ENCODE peak calls at places on chromosome 11, in nine cellular contexts. W is COR-L47; A is cardiac muscle cell; D is NCI-H1930; O is fibroblast of the conjunctiva; B is ELF-1; M is GM23248; N is NCI-H69; T is stimulated activated CD4-positive, alpha-beta T cell treated with anti-CD3 and anti-CD28 coated beads, TNF-alpha, amount 100 ng/mL, for 4 hours. G is an unnamed sample.

GRCh38 chr11:121293276-121293569 is 652 bp downstream of the SC5D start:
- DNase-seq in O (no peak), T (no peak), W (no peak), N (peak; percentile 69), M (peak; percentile 67), D (no peak), B (no peak), A (no peak), G (no peak)

GRCh38 chr11:11057472-11057854 is 199.6 kb upstream of the ZBED5 start:
- DNase-seq in B (no peak), D (no peak), N (no peak), W (no peak), M (peak; percentile 50), O (no peak), T (no peak), A (no peak), G (no peak)

GRCh38 chr11:66081505-66081904 is 11.4 kb downstream of the PACS1 start:
- DNase-seq in T (no peak), O (no peak), D (no peak), A (no peak), W (peak; percentile 18), M (peak; percentile 29), B (no peak), N (peak; percentile 59), G (peak; percentile 16)

GRCh38 chr11:83272627-83273026 is 13.5 kb downstream of the CCDC90B start:
- DNase-seq in D (no peak), O (no peak), W (no peak), N (no peak), A (no peak), T (no peak), M (peak; percentile 89), B (no peak), G (no peak)

GRCh38 chr11:70019576-70020011 is 58.5 kb upstream of the ANO1 start:
- DNase-seq in M (peak; percentile 83), A (no peak), D (no peak), N (no peak), T (no peak), O (no peak), W (no peak), B (no peak), G (no peak)

GRCh38 chr11:125141686-125142535 is 22.6 kb upstream of the PKNOX2 start:
- DNase-seq in W (peak; percentile 9), N (peak; percentile 19), D (no peak), O (no peak), A (peak; percentile 66), T (peak; percentile 44), M (peak; percentile 51), B (peak; percentile 94), G (peak; percentile 5)

GRCh38 chr11:41989173-41989572 is 529.7 kb upstream of the LRRC4C start:
- DNase-seq in A (no peak), O (no peak), N (no peak), D (no peak), B (no peak), M (no peak), W (no peak), T (no peak), G (no peak)

GRCh38 chr11:95531116-95531515 is 258.5 kb downstream of the FAM76B start:
- DNase-seq in T (no peak), D (no peak), W (no peak), M (peak; percentile 70), A (no peak), B (no peak), O (peak; percentile 63), N (no peak), G (no peak)

G was measured in LoVo.